ENCODE peak calls at places on chromosomes 12 and 14, in nine cellular contexts. One of them, this sample, is unnamed.

GRCh38 chr12:16604853-16605252 is 1.1 kb downstream of the LMO3 start:
- DNase-seq in left ventricle myocardium inferior: no peak
- DNase-seq in DMS153: no peak
- DNase-seq in skeletal muscle cell: no peak
- DNase-seq in CD4-positive, alpha-beta memory T cell: no peak
- DNase-seq in left colon: no peak
- DNase-seq in GM12892: no peak
- DNase-seq in NCI-H1105: no peak
- DNase-seq in HepG2: no peak
- DNase-seq in this sample: no peak

GRCh38 chr12:106976668-106977067 is 10.3 kb downstream of the MTERF2 start:
- DNase-seq in left ventricle myocardium inferior: no peak
- DNase-seq in DMS153: no peak
- DNase-seq in skeletal muscle cell: no peak
- DNase-seq in CD4-positive, alpha-beta memory T cell: no peak
- DNase-seq in left colon: no peak
- DNase-seq in GM12892: no peak
- DNase-seq in NCI-H1105: no peak
- DNase-seq in HepG2: no peak
- DNase-seq in this sample: no peak

GRCh38 chr14:34035177-34035933 is 84.5 kb upstream of the EGLN3 start:
- DNase-seq in left ventricle myocardium inferior: peak; percentile 74
- DNase-seq in DMS153: no peak
- DNase-seq in skeletal muscle cell: no peak
- DNase-seq in CD4-positive, alpha-beta memory T cell: no peak
- DNase-seq in left colon: peak; percentile 88
- DNase-seq in GM12892: no peak
- DNase-seq in NCI-H1105: no peak
- DNase-seq in HepG2: peak; percentile 95
- DNase-seq in this sample: no peak

GRCh38 chr14:101121399-101122113 is 218.0 kb upstream of the RTL1 start:
- DNase-seq in left ventricle myocardium inferior: no peak
- DNase-seq in DMS153: no peak
- DNase-seq in skeletal muscle cell: no peak
- DNase-seq in CD4-positive, alpha-beta memory T cell: no peak
- DNase-seq in left colon: no peak
- DNase-seq in GM12892: peak; percentile 2
- DNase-seq in NCI-H1105: no peak
- DNase-seq in HepG2: no peak
- DNase-seq in this sample: no peak

GRCh38 chr12:55724226-55724939 is 4.2 kb downstream of the RDH5 start:
- DNase-seq in left ventricle myocardium inferior: peak; percentile 74
- DNase-seq in DMS153: no peak
- DNase-seq in skeletal muscle cell: no peak
- DNase-seq in CD4-positive, alpha-beta memory T cell: peak; percentile 56
- DNase-seq in left colon: peak; percentile 76
- DNase-seq in GM12892: no peak
- DNase-seq in NCI-H1105: no peak
- DNase-seq in HepG2: peak; percentile 60
- DNase-seq in this sample: no peak

GRCh38 chr12:6362383-6362782 is 13.0 kb downstream of the SCNN1A start:
- DNase-seq in left ventricle myocardium inferior: no peak
- DNase-seq in DMS153: no peak
- DNase-seq in skeletal muscle cell: no peak
- DNase-seq in CD4-positive, alpha-beta memory T cell: no peak
- DNase-seq in left colon: peak; percentile 18
- DNase-seq in GM12892: no peak
- DNase-seq in NCI-H1105: no peak
- DNase-seq in HepG2: no peak
- DNase-seq in this sample: no peak

GRCh38 chr12:93060666-93061413 is 131.7 kb upstream of the EEA1 start:
- DNase-seq in left ventricle myocardium inferior: no peak
- DNase-seq in DMS153: no peak
- DNase-seq in skeletal muscle cell: no peak
- DNase-seq in CD4-positive, alpha-beta memory T cell: no peak
- DNase-seq in left colon: no peak
- DNase-seq in GM12892: no peak
- DNase-seq in NCI-H1105: peak; percentile 29
- DNase-seq in HepG2: peak; percentile 63
- DNase-seq in this sample: no peak

GRCh38 chr12:49872781-49873181 is 29.9 kb upstream of the BCDIN3D start:
- DNase-seq in left ventricle myocardium inferior: no peak
- DNase-seq in DMS153: no peak
- DNase-seq in skeletal muscle cell: no peak
- DNase-seq in CD4-positive, alpha-beta memory T cell: no peak
- DNase-seq in left colon: no peak
- DNase-seq in GM12892: no peak
- DNase-seq in NCI-H1105: no peak
- DNase-seq in HepG2: no peak
- DNase-seq in this sample: no peak

GRCh38 chr14:92397140-92397815 is 74.3 kb downstream of the SLC24A4 start:
- DNase-seq in left ventricle myocardium inferior: no peak
- DNase-seq in DMS153: no peak
- DNase-seq in skeletal muscle cell: peak; percentile 39
- DNase-seq in CD4-positive, alpha-beta memory T cell: no peak
- DNase-seq in left colon: no peak
- DNase-seq in GM12892: no peak
- DNase-seq in NCI-H1105: no peak
- DNase-seq in HepG2: no peak
- DNase-seq in this sample: no peak

GRCh38 chr12:34296143-34297041 is 274.1 kb downstream of the ALG10 start:
- DNase-seq in left ventricle myocardium inferior: peak; percentile 6
- DNase-seq in DMS153: no peak
- DNase-seq in skeletal muscle cell: no peak
- DNase-seq in CD4-positive, alpha-beta memory T cell: no peak
- DNase-seq in left colon: peak; percentile 12
- DNase-seq in GM12892: no peak
- DNase-seq in NCI-H1105: no peak
- DNase-seq in HepG2: no peak
- DNase-seq in this sample: no peak

This sample was measured in GM12891.